ENCODE peak calls at places on chromosomes 13 and 19, in four cellular contexts. R is head of caudate nucleus, T is GM19239, U is NCI-H1417. I is an unnamed sample.

GRCh38 chr19:8238251-8238650 is 29.1 kb downstream of the CERS4 start:
- DNase-seq in T (no peak), R (no peak), U (no peak), I (no peak)

GRCh38 chr19:19162495-19162894 is 7.6 kb downstream of the MEF2B start:
- DNase-seq in R (no peak), T (no peak), U (no peak), I (no peak)

GRCh38 chr19:15195381-15195964 is 5.3 kb downstream of the NOTCH3 start:
- DNase-seq in U (peak), R (no peak), T (no peak), I (peak)

GRCh38 chr19:14218615-14219330 is 12.8 kb upstream of the ADGRL1 start:
- DNase-seq in R (no peak), T (no peak), U (no peak), I (no peak)

GRCh38 chr13:43545317-43545874 is 241.4 kb downstream of the ENOX1 start:
- DNase-seq in R (no peak), T (no peak), U (no peak), I (no peak)

GRCh38 chr19:6739390-6739883 is at the start of gene TRIP10:
- DNase-seq in U (peak), T (peak), R (peak), I (peak)

GRCh38 chr13:46341112-46341711 is 45.8 kb downstream of the RUBCNL start:
- DNase-seq in U (no peak), R (no peak), T (no peak), I (no peak)

GRCh38 chr19:2290441-2291184 is 8.6 kb upstream of the PEAK3 start:
- DNase-seq in R (no peak), U (peak), T (no peak), I (no peak)

GRCh38 chr19:5903502-5904301 is at the start of gene NDUFA11:
- DNase-seq in T (peak), U (peak), R (peak), I (peak)